ENCODE peak calls at places on chromosomes 16 and 17, in four cellular contexts. Z, A, W and E are unnamed samples.

GRCh38 chr16:528111-529011 is 849 bp downstream of the CAPN15 start:
- DNase-seq in A (no peak), Z (no peak), W (peak), E (no peak)

GRCh38 chr16:82936941-82937551 is 310.3 kb downstream of the CDH13 start:
- DNase-seq in A (no peak), Z (no peak), W (peak), E (no peak)

GRCh38 chr16:55701442-55702319 is 45.9 kb downstream of the SLC6A2 start:
- DNase-seq in Z (no peak), A (peak), W (peak), E (no peak)

GRCh38 chr16:9212621-9213020 is 121.2 kb downstream of the HAPSTR1 start:
- DNase-seq in Z (no peak), A (no peak), W (no peak), E (no peak)

GRCh38 chr17:63120406-63120805 is 154.4 kb downstream of the TANC2 start:
- DNase-seq in W (no peak), A (no peak), Z (no peak), E (no peak)

GRCh38 chr16:27735031-27735430 is 185.1 kb downstream of the KATNIP start:
- DNase-seq in A (no peak), W (no peak), Z (no peak), E (no peak)

GRCh38 chr17:62179525-62180161 is 114.6 kb upstream of the MED13 start:
- DNase-seq in A (no peak), Z (no peak), W (peak), E (no peak)

GRCh38 chr17:47844814-47845453 is 3.9 kb upstream of the SCRN2 start:
- DNase-seq in W (peak), A (no peak), Z (no peak), E (no peak)

GRCh38 chr17:44005865-44006580 is 1.6 kb downstream of the NAGS start:
- DNase-seq in Z (no peak), W (peak), A (no peak), E (no peak)

GRCh38 chr17:57527437-57528083 is 217.5 kb downstream of the CCDC182 start:
- DNase-seq in Z (no peak), W (no peak), A (no peak), E (no peak)

GRCh38 chr16:84618428-84619102 is 687 bp upstream of the COTL1 start:
- DNase-seq in Z (no peak), A (peak), W (peak), E (no peak)

GRCh38 chr17:64384253-64385186 is 6.1 kb downstream of the PECAM1 start:
- DNase-seq in A (no peak), Z (no peak), W (peak), E (no peak)

GRCh38 chr16:58511933-58512815 is 3.1 kb upstream of the SETD6 start:
- DNase-seq in Z (no peak), W (peak), A (peak), E (no peak)

GRCh38 chr16:89001117-89002027 is 24.4 kb upstream of the CBFA2T3 start:
- DNase-seq in W (no peak), Z (no peak), A (no peak), E (no peak)